ENCODE peak calls at places on chromosomes 1 and 21, in ten cellular contexts. R, W, P, N, Y, Z, I, D, H and F are unnamed samples.

GRCh38 chr1:226657788-226658537 is 81.1 kb downstream of the ITPKB start:
- DNase-seq in R (peak; percentile 48), W (no peak), P (no peak), N (peak; percentile 88), Y (no peak), Z (no peak), I (no peak), D (no peak), H (no peak), F (no peak)

GRCh38 chr21:43291347-43291950 is 122.6 kb downstream of the CRYAA start:
- DNase-seq in R (no peak), W (no peak), P (no peak), N (no peak), Y (no peak), Z (no peak), I (no peak), D (no peak), H (no peak), F (no peak)

GRCh38 chr1:172837816-172838680 is 179.1 kb downstream of the FASLG start:
- DNase-seq in R (no peak), W (peak; percentile 80), P (no peak), N (no peak), Y (no peak), Z (no peak), I (no peak), D (no peak), H (no peak), F (no peak)

GRCh38 chr21:25561668-25562641 is 45.3 kb downstream of the MRPL39 start:
- DNase-seq in R (no peak), W (peak; percentile 74), P (peak; percentile 45), N (no peak), Y (peak; percentile 31), Z (peak; percentile 74), I (peak; percentile 43), D (peak; percentile 82), H (no peak), F (no peak)

GRCh38 chr1:172414331-172414730 is 6.2 kb upstream of the C1orf105 start:
- DNase-seq in R (no peak), W (peak; percentile 76), P (no peak), N (no peak), Y (no peak), Z (no peak), I (no peak), D (no peak), H (no peak), F (no peak)

GRCh38 chr1:220759147-220759546 is 11.0 kb downstream of the MTARC2 start:
- DNase-seq in R (no peak), W (no peak), P (no peak), N (no peak), Y (no peak), Z (no peak), I (no peak), D (no peak), H (no peak), F (no peak)

GRCh38 chr1:90616395-90616794 is 100.7 kb downstream of the BARHL2 start:
- DNase-seq in R (no peak), W (peak; percentile 11), P (peak; percentile 28), N (peak; percentile 7), Y (no peak), Z (no peak), I (no peak), D (peak; percentile 16), H (no peak), F (no peak)

GRCh38 chr1:227343201-227343600 is 24.9 kb upstream of the CDC42BPA start:
- DNase-seq in R (no peak), W (no peak), P (no peak), N (no peak), Y (no peak), Z (no peak), I (no peak), D (no peak), H (no peak), F (no peak)

GRCh38 chr1:167118188-167118587 is 24.3 kb downstream of the STYXL2 start:
- DNase-seq in R (no peak), W (no peak), P (no peak), N (no peak), Y (no peak), Z (no peak), I (no peak), D (no peak), H (no peak), F (peak; percentile 48)

GRCh38 chr21:21102874-21103273 is 104.7 kb downstream of the NCAM2 start:
- DNase-seq in R (no peak), W (no peak), P (no peak), N (no peak), Y (no peak), Z (no peak), I (no peak), D (no peak), H (no peak), F (no peak)

GRCh38 chr1:150073516-150073915 is 5.9 kb downstream of the VPS45 start:
- DNase-seq in R (no peak), W (no peak), P (no peak), N (no peak), Y (no peak), Z (no peak), I (no peak), D (no peak), H (no peak), F (no peak)

GRCh38 chr21:39673736-39674135 is 61.0 kb downstream of the B3GALT5 start:
- DNase-seq in R (no peak), W (no peak), P (no peak), N (peak; percentile 32), Y (no peak), Z (no peak), I (no peak), D (no peak), H (no peak), F (no peak)

GRCh38 chr1:53342735-53343470 is 15.0 kb upstream of the LRP8 start:
- DNase-seq in R (no peak), W (no peak), P (no peak), N (no peak), Y (peak; percentile 3), Z (no peak), I (no peak), D (no peak), H (no peak), F (no peak)

GRCh38 chr1:227788279-227789041 is 27.0 kb upstream of the PRSS38 start:
- DNase-seq in R (no peak), W (no peak), P (peak; percentile 89), N (peak; percentile 97), Y (peak; percentile 68), Z (no peak), I (no peak), D (peak; percentile 83), H (peak; percentile 56), F (no peak)

GRCh38 chr1:161364332-161364731 is 3.3 kb downstream of the CFAP126 start:
- DNase-seq in R (no peak), W (no peak), P (no peak), N (no peak), Y (no peak), Z (no peak), I (no peak), D (no peak), H (no peak), F (no peak)

GRCh38 chr1:10773376-10773775 is 23.1 kb downstream of the CASZ1 start:
- DNase-seq in R (no peak), W (no peak), P (no peak), N (no peak), Y (no peak), Z (no peak), I (no peak), D (no peak), H (no peak), F (no peak)

GRCh38 chr21:45049725-45050359 is 24.5 kb upstream of the ADARB1 start:
- DNase-seq in R (no peak), W (peak; percentile 33), P (no peak), N (no peak), Y (no peak), Z (no peak), I (no peak), D (no peak), H (no peak), F (no peak)

GRCh38 chr1:83998599-83999315 is at the start of gene TTLL7:
- DNase-seq in R (peak; percentile 86), W (no peak), P (peak; percentile 84), N (peak; percentile 92), Y (peak; percentile 77), Z (peak; percentile 27), I (peak; percentile 8), D (peak; percentile 79), H (peak; percentile 36), F (peak; percentile 73)

GRCh38 chr1:230186003-230186863 is 119.2 kb downstream of the GALNT2 start:
- DNase-seq in R (no peak), W (peak; percentile 91), P (no peak), N (peak; percentile 93), Y (no peak), Z (no peak), I (no peak), D (peak; percentile 87), H (no peak), F (peak; percentile 38)

GRCh38 chr1:65769621-65770020 is 23.1 kb upstream of the PDE4B start:
- DNase-seq in R (no peak), W (peak; percentile 26), P (no peak), N (no peak), Y (no peak), Z (no peak), I (no peak), D (no peak), H (no peak), F (no peak)

GRCh38 chr1:153466908-153467307 is 6.5 kb upstream of the S100A7 start:
- DNase-seq in R (no peak), W (peak; percentile 52), P (peak; percentile 5), N (no peak), Y (no peak), Z (no peak), I (no peak), D (no peak), H (no peak), F (no peak)

GRCh38 chr21:39334611-39335010 is 14.3 kb downstream of the HMGN1 start:
- DNase-seq in R (no peak), W (no peak), P (no peak), N (no peak), Y (no peak), Z (no peak), I (no peak), D (no peak), H (no peak), F (no peak)

GRCh38 chr1:48978413-48978812 is 201.7 kb upstream of the BEND5 start:
- DNase-seq in R (no peak), W (no peak), P (no peak), N (no peak), Y (no peak), Z (no peak), I (no peak), D (no peak), H (no peak), F (no peak)

GRCh38 chr1:201576914-201577313 is 38.0 kb downstream of the NAV1 start:
- DNase-seq in R (no peak), W (no peak), P (no peak), N (no peak), Y (no peak), Z (no peak), I (no peak), D (no peak), H (no peak), F (no peak)

GRCh38 chr21:45270306-45270821 is 17.3 kb downstream of the POFUT2 start:
- DNase-seq in R (no peak), W (peak; percentile 24), P (no peak), N (no peak), Y (no peak), Z (no peak), I (no peak), D (no peak), H (no peak), F (no peak)